ENCODE peak calls at places on chromosome 11, in five cellular contexts. R is HCT116; U is CD8-positive, alpha-beta T cell; S is vagina; T is body of pancreas. A is an unnamed sample.

GRCh38 chr11:62804310-62805043 is 763 bp downstream of the NXF1 start:
- DNase-seq in S (no peak), R (no peak), T (no peak), U (no peak), A (no peak)

GRCh38 chr11:47163898-47164297 is 12.8 kb downstream of the ARFGAP2 start:
- DNase-seq in T (no peak), R (no peak), U (no peak), S (no peak), A (no peak)

GRCh38 chr11:68020575-68020974 is 9.9 kb upstream of the NDUFS8 start:
- DNase-seq in R (no peak), S (no peak), T (no peak), U (no peak), A (no peak)

GRCh38 chr11:34997872-34998548 is 81.6 kb downstream of the PDHX start:
- DNase-seq in U (no peak), S (no peak), T (no peak), R (no peak), A (no peak)

GRCh38 chr11:576791-577610 is 731 bp downstream of the PHRF1 start:
- DNase-seq in T (no peak), S (no peak), U (no peak), R (no peak), A (no peak)

GRCh38 chr11:44016546-44017442 is 31.0 kb upstream of the ACCSL start:
- DNase-seq in R (no peak), U (no peak), T (no peak), S (peak), A (no peak)

GRCh38 chr11:2475151-2475918 is 30.5 kb downstream of the KCNQ1 start:
- DNase-seq in R (no peak), T (no peak), U (no peak), S (no peak), A (no peak)

GRCh38 chr11:116958246-116958645 is 120.8 kb upstream of the APOA1 start:
- DNase-seq in S (no peak), R (no peak), U (no peak), T (no peak), A (no peak)

GRCh38 chr11:45949992-45950407 is 27.5 kb downstream of the LARGE2 start:
- DNase-seq in S (no peak), U (no peak), T (no peak), R (no peak), A (no peak)

GRCh38 chr11:64343740-64344133 is 3.7 kb downstream of the CCDC88B start:
- DNase-seq in U (no peak), T (no peak), S (no peak), R (no peak), A (no peak)

GRCh38 chr11:16402654-16403447 is 46.5 kb upstream of the SOX6 start:
- DNase-seq in T (no peak), R (no peak), U (no peak), S (no peak), A (peak)

GRCh38 chr11:36564376-36565032 is 3.3 kb upstream of the RAG1 start:
- DNase-seq in S (no peak), T (peak), R (peak), U (no peak), A (peak)

GRCh38 chr11:97990162-97990920 is 1030.4 kb upstream of the CNTN5 start:
- DNase-seq in S (no peak), T (no peak), R (no peak), U (no peak), A (no peak)

GRCh38 chr11:12692238-12693074 is 18.2 kb downstream of the TEAD1 start:
- DNase-seq in T (peak), S (no peak), R (peak), U (no peak), A (no peak)

GRCh38 chr11:8040261-8040920 is 40.6 kb upstream of the TUB start:
- DNase-seq in U (no peak), S (no peak), R (no peak), T (no peak), A (no peak)

GRCh38 chr11:8038393-8038792 is 42.6 kb upstream of the TUB start:
- DNase-seq in R (no peak), S (peak), U (no peak), T (no peak), A (no peak)

GRCh38 chr11:8040921-8041285 is 40.1 kb upstream of the TUB start:
- DNase-seq in T (no peak), R (no peak), S (peak), U (no peak), A (no peak)

GRCh38 chr11:8038811-8039529 is 42.0 kb upstream of the TUB start:
- DNase-seq in T (no peak), S (peak), R (no peak), U (no peak), A (no peak)

DNA sequence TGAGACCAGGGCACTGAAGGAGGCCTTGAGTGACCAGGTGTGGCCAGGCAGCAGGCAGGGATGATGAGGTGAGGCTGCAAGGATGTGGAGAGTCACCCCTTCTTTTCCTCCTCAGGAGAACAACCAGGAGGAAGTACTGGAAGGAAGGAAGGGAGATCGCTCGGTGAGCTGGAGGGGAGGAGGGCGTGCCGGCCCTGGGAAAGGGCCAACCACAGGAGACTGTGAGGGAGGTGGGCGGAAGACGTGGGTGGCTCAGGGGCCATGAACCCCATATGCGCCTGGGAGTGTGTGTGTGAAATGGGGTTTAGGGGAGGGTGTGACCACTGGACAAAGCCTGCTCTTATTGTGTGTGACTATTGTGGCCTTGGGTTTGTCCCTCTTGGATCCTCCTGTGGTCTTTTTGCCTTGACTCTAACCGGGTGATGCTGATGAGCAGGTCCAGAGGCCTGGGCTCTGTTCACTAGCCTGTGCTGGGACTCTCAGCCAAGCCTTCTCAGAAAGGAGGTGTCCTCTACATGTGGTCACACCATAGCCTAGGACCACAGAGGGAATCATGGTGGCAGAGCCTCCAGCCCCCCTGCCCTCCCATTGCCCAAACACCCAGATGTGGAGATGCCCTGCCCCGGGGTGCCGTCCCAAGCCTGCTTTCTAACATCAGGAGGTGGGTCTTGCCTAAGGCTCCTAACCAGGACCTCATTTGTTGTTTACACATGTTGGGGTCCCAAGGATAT is 41.3 kb upstream of the TUB start:
- DNase-seq in R (no peak), S (peak), T (no peak), U (no peak), A (no peak)
- H3K27ac ChIP-seq in R (no peak), S (no peak), T (no peak), U (no peak), A (no peak)

DNA sequence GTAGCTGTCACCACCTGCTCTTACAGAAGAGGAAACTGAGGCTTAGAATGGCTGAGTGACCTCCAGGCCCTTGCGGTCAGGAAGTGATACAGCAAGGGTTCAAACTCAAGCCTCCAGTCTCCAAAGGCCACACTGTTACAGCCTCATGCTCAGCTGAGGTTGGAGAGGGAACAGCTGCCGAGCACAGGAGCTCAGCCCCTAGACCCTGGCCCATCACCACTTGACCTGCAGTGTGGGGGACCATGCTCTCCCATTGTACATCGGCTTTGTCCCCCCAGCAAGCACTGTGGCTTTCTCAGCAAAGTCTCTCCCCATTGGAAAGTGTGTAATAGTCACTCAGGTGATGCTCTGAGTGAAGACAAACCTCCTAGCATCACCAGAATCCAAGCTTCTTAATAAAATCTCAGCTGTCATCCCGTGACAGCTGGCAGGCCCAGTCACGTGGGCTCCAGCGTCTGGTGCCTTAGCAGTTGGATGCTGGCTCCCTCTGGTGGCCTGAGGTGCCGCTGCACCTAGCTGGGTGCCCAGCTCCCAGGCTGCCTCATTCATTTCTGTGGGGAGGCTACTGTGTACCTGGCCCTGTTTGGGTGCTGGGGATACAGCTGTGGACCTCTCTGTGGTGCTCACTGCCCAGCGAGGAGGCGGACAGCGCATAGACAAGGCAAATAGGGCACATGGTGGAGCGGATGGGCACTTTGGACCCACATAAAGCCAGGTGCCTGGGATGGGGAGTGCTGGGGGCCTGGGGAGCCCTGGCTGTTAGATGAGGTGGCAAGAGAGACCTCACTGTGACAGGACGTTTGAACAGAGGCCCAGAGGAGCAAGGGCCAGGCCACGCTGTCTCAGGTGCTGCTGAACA is 19.1 kb upstream of the MYRF start:
- DNase-seq in U (peak), S (no peak), R (peak), T (peak), A (peak)
- H3K27ac ChIP-seq in U (no peak), S (peak), R (no peak), T (no peak), A (peak)

DNA sequence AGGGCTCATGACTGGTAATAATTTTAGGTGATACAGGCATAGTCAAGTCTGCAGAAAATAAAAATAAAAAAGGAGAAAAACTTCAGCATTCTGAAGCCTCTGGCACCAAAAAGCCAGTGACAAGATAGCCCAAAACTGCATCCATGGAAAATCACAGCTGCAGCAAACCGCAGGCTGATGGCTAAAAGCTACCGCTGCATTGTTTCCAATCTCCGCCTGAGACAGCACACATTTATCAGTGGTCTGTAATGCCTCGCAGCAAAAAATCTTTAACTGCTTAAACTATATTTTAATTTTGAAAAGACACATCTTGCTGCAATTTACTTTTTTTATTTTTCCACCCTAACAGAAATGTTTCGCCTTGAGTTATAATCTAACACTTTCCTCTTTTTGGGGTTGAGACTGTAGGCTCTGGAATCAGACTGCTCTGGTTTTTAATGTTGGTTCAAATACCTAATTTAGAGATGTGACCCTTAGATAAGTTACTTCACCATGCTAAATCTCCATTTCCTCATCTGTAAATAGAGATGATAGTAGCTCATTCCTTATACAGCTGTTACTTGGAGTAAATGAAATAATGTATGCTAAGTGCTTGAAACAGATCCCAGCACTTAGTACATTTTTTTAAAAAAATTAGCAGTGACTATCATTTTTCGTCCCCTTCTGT is 41.9 kb upstream of the FIBIN start:
- DNase-seq in T (no peak), S (no peak), U (no peak), R (no peak), A (no peak)
- H3K27ac ChIP-seq in T (no peak), S (peak), U (no peak), R (no peak), A (no peak)

DNA sequence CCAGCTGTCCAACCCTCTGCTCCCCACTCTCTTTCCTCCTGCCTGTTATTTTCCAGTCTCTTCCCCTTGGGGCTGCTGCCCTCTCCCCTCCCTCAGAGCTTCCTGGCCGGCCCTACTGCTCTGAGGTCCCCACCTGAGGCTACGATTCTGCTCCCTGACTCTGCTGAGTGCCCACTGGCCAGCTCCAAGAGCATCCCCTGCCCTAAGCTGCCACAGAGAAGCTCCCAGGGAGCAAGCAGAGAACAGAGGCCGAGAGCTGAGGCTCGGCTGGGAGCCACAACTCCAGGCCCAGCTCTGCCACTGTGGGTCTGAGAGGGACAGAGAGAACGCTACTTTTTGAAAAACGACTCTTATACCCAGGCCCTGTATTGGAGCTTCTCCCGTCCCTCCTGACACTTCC is 61.1 kb downstream of the CHRDL2 start:
- DNase-seq in R (no peak), T (no peak), S (peak), U (no peak), A (no peak)
- H3K27ac ChIP-seq in R (no peak), T (no peak), S (no peak), U (no peak), A (no peak)

GRCh38 chr11:134097146-134097545 is 28.3 kb downstream of the JAM3 start:
- DNase-seq in U (no peak), T (no peak), R (no peak), S (no peak), A (no peak)
- H3K27ac ChIP-seq in U (no peak), T (no peak), R (no peak), S (no peak), A (no peak)

GRCh38 chr11:73439002-73439843 is 63.0 kb downstream of the RELT start:
- DNase-seq in T (no peak), U (no peak), S (no peak), R (no peak), A (no peak)
- H3K27ac ChIP-seq in T (no peak), U (no peak), S (no peak), R (no peak), A (no peak)